ENCODE peak calls at places on chromosomes 16 and 17, in four cellular contexts. F is effector memory CD4-positive, alpha-beta T cell; Z is neuronal stem cell; X is pancreas. W is an unnamed sample.

GRCh38 chr16:64364894-64365293 is 757.0 kb downstream of the CDH11 start:
- DNase-seq in F (no peak), Z (no peak), X (no peak), W (no peak)

GRCh38 chr16:63890072-63890471 is 1231.8 kb downstream of the CDH11 start:
- DNase-seq in F (no peak), Z (no peak), X (peak), W (no peak)

GRCh38 chr16:76287466-76287865 is 10.3 kb downstream of the CNTNAP4 start:
- DNase-seq in F (no peak), Z (no peak), X (no peak), W (no peak)

GRCh38 chr17:4220655-4221054 is 43.1 kb downstream of the ANKFY1 start:
- DNase-seq in F (no peak), Z (no peak), X (no peak), W (no peak)

GRCh38 chr17:71494045-71494444 is 626.8 kb upstream of the SOX9 start:
- DNase-seq in F (no peak), Z (no peak), X (no peak), W (no peak)

GRCh38 chr17:64384253-64385186 is 6.1 kb downstream of the PECAM1 start:
- DNase-seq in F (no peak), Z (no peak), X (no peak), W (no peak)

GRCh38 chr16:88649195-88649923 is 1.5 kb downstream of the CYBA start:
- DNase-seq in F (no peak), Z (no peak), X (no peak), W (no peak)

GRCh38 chr17:1485311-1485747 is 7.2 kb downstream of the MYO1C start:
- DNase-seq in F (peak), Z (peak), X (peak), W (no peak)

GRCh38 chr16:23318639-23319038 is 16.5 kb downstream of the SCNN1B start:
- DNase-seq in F (no peak), Z (no peak), X (no peak), W (no peak)

GRCh38 chr16:57924514-57924913 is 46.4 kb downstream of the CNGB1 start:
- DNase-seq in F (no peak), Z (no peak), X (no peak), W (no peak)

GRCh38 chr17:3732171-3732570 is 8.5 kb downstream of the HASPIN start:
- DNase-seq in F (no peak), Z (no peak), X (no peak), W (no peak)

GRCh38 chr17:9021158-9021984 is at the start of gene NTN1:
- DNase-seq in F (peak), Z (peak), X (peak), W (no peak)

GRCh38 chr17:144936-145670 is 7.7 kb downstream of the SCGB1C2 start:
- DNase-seq in F (no peak), Z (no peak), X (peak), W (no peak)

GRCh38 chr17:30586818-30587595 is 109.8 kb downstream of the GOSR1 start:
- DNase-seq in F (no peak), Z (no peak), X (no peak), W (no peak)

GRCh38 chr17:63537991-63538692 is 12.1 kb upstream of the DCAF7 start:
- DNase-seq in F (no peak), Z (no peak), X (no peak), W (no peak)

GRCh38 chr16:10547708-10548107 is 32.7 kb downstream of the EMP2 start:
- DNase-seq in F (no peak), Z (no peak), X (no peak), W (no peak)

GRCh38 chr16:49654425-49654824 is 201.5 kb downstream of the ZNF423 start:
- DNase-seq in F (no peak), Z (no peak), X (no peak), W (no peak)

GRCh38 chr17:53570731-53571130 is 252.0 kb upstream of the KIF2B start:
- DNase-seq in F (no peak), Z (no peak), X (no peak), W (no peak)

GRCh38 chr17:73496232-73496631 is 148.0 kb downstream of the SDK2 start:
- DNase-seq in F (no peak), Z (no peak), X (no peak), W (no peak)

GRCh38 chr17:65533056-65533745 is 28.2 kb downstream of the AXIN2 start:
- DNase-seq in F (no peak), Z (no peak), X (no peak), W (no peak)

GRCh38 chr17:43027091-43028032 is 2.3 kb downstream of the RND2 start:
- DNase-seq in F (no peak), Z (no peak), X (no peak), W (no peak)

GRCh38 chr16:87954361-87954760 is 3.1 kb downstream of the BANP start:
- DNase-seq in F (no peak), Z (no peak), X (no peak), W (no peak)

GRCh38 chr17:5798104-5798503 is 213.8 kb upstream of the NLRP1 start:
- DNase-seq in F (no peak), Z (no peak), X (no peak), W (no peak)

GRCh38 chr17:81713004-81713555 is 996 bp downstream of the SLC25A10 start:
- DNase-seq in F (no peak), Z (no peak), X (no peak), W (no peak)

GRCh38 chr17:77208217-77208808 is 67.5 kb downstream of the SEC14L1 start:
- DNase-seq in F (no peak), Z (no peak), X (peak), W (no peak)

GRCh38 chr16:61792194-61792904 is 243.9 kb downstream of the CDH8 start:
- DNase-seq in F (no peak), Z (no peak), X (no peak), W (no peak)

GRCh38 chr16:1745181-1745899 is 26.0 kb downstream of the NME3 start:
- DNase-seq in F (no peak), Z (no peak), X (no peak), W (no peak)
- H3K4me3 ChIP-seq in F (no peak), Z (no peak), X (no peak), W (no peak)

DNA sequence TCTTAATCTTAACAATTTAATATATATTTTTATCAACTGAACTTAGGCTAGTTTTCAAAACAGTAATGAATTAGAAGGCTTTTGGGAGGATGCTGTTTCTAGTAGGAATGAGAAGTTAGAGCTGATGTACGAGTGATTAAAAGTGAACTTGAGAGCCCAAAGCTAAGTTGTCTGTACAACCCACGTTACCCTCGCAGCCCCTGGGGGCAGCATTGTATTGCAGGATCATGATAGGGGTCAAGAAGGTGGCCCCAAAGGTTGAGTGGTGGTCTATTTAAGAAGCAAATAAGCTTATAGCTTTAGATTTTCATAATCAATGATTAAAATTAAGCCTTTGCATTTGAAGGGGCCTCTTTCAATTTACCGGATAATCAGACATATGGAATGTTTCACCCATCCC is 33.7 kb upstream of the ALDH3A2 start:
- DNase-seq in F (no peak), Z (no peak), X (no peak), W (no peak)
- H3K4me3 ChIP-seq in F (no peak), Z (no peak), X (no peak), W (no peak)

GRCh38 chr16:3434373-3434772 is 8.9 kb downstream of the ZNF597 start:
- DNase-seq in F (no peak), Z (no peak), X (no peak), W (no peak)

DNA sequence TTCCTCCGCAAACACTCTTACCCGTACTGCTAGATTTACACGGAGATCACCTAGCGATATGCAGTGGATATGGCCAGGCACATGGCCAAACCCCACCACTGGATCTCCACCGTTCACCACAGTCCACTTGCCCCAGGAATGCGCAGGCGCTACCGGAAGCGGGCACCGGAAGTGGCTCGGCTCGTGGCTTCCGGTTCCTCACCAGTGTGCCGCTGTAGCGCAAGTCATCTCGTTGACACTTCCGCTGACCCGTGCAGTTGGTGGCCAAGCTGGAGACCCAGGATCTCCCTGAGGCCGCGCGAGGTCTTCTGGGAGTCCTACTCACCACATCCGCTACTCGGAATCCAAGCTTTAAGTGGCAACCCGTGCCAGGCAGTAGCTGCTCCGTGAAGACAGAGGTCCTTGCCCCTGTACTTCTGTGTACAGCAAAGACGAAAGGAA is 11.5 kb downstream of the ZNF597 start:
- DNase-seq in F (peak), Z (no peak), X (no peak), W (no peak)
- H3K4me3 ChIP-seq in F (no peak), Z (no peak), X (peak), W (no peak)

GRCh38 chr17:41548844-41549595 is 20.9 kb upstream of the KRT19 start:
- DNase-seq in F (peak), Z (peak), X (peak), W (peak)
- H3K4me3 ChIP-seq in F (peak), Z (no peak), X (peak), W (no peak)

GRCh38 chr17:19003966-19004600 is 481 bp downstream of the FAM83G start:
- DNase-seq in F (peak), Z (peak), X (peak), W (no peak)

GRCh38 chr17:19003543-19003965 is 1.0 kb downstream of the FAM83G start:
- DNase-seq in F (no peak), Z (peak), X (no peak), W (no peak)

GRCh38 chr17:19002191-19002590 is 2.4 kb downstream of the FAM83G start:
- DNase-seq in F (no peak), Z (no peak), X (no peak), W (no peak)

GRCh38 chr17:19004601-19005441 is at the start of gene FAM83G:
- DNase-seq in F (peak), Z (no peak), X (peak), W (no peak)

DNA sequence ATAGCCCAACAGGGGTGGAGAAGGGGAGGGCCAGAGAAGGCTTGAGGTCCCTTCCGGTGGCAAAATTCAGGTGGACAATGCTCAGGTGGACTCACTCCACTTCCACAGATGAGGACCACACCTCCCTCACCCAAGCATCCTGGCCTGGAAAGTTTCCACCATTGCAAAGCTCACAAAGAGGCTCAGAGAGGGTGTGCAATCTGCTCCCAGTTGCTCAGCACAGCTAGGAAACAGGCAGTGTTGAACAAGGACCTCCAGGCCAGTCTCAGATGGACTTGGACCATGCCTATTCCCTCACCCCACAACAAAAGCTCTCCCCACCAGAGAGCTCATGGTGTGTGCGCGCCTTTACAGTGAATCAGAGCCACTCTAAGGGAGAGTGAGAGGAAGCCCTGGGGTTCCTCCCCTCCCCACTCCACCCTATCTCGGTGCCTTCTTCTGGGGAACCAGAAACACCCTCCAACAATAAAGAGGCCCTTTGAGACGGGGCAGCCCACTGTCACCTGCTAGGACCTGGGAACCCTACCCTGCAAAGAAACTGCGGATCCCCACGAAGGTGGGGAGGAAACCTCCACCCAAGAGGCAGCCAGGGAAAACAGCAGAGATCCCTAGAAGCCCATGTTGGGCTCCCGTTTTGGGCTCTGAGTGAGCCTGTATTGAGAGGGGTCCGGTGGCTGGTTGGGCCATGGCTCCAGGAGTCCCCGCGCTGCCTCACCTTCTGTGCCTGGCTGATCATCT is 1.6 kb downstream of the FAM83G start:
- DNase-seq in F (no peak), Z (no peak), X (no peak), W (no peak)
- H3K4me3 ChIP-seq in F (peak), Z (no peak), X (peak), W (no peak)

GRCh38 chr16:74753180-74753579 is 21.4 kb downstream of the FA2H start:
- DNase-seq in F (no peak), Z (no peak), X (no peak), W (no peak)
- H3K4me3 ChIP-seq in F (no peak), Z (no peak), X (no peak), W (no peak)

GRCh38 chr16:2022723-2023097 is 3.1 kb downstream of the NPW start:
- DNase-seq in F (no peak), Z (no peak), X (no peak), W (peak)

GRCh38 chr16:2023098-2023925 is 3.4 kb upstream of the NHERF2 start:
- DNase-seq in F (peak), Z (peak), X (peak), W (peak)

GRCh38 chr16:2016407-2016922 is 3.1 kb upstream of the NPW start:
- DNase-seq in F (no peak), Z (no peak), X (no peak), W (no peak)

GRCh38 chr16:2019500-2019899 is at the start of gene NPW:
- DNase-seq in F (no peak), Z (no peak), X (no peak), W (no peak)

GRCh38 chr16:2019919-2020831 is 590 bp downstream of the NPW start:
- DNase-seq in F (no peak), Z (no peak), X (no peak), W (no peak)
- H3K4me3 ChIP-seq in F (no peak), Z (peak), X (no peak), W (no peak)

GRCh38 chr16:86844691-86845090 is 266.3 kb downstream of the FOXL1 start:
- DNase-seq in F (no peak), Z (no peak), X (no peak), W (no peak)
- H3K4me3 ChIP-seq in F (no peak), Z (no peak), X (no peak), W (no peak)

DNA sequence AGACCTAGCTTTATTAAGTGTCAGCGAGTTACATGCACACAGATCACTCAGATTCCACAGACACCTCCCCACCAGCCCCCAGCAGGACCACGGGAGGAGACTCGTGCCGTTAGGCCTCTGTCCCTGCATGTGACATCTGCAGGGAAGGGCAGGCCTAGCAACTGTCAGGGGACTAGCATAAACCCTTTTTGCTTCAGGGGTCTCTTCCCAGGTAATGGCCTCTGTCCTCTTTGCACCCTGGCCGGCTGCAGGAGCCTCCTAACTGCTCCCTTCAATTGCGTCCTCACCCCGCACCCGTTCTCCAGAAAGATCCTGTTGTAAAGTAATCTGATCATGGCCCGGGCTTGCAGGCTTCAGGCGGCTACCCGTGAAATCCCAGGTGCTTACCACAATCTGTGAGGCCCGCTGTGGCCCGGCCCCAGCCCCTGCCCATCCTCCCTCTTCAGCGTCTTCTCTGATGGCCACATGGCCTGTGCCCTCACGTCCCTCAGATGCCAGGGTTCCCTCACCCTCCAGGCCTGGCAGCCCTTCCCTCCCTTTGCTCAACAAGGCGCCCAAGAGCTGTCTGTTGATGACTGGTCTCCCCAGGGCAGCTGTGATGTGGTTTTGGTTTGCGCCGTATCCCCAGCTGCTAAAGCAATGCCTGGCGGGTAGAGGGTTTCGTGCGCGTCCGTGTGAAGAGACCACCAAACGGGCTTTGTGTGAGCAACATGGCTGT is 34.9 kb downstream of the PMM2 start:
- DNase-seq in F (no peak), Z (no peak), X (no peak), W (peak)
- H3K4me3 ChIP-seq in F (no peak), Z (no peak), X (no peak), W (peak)

DNA sequence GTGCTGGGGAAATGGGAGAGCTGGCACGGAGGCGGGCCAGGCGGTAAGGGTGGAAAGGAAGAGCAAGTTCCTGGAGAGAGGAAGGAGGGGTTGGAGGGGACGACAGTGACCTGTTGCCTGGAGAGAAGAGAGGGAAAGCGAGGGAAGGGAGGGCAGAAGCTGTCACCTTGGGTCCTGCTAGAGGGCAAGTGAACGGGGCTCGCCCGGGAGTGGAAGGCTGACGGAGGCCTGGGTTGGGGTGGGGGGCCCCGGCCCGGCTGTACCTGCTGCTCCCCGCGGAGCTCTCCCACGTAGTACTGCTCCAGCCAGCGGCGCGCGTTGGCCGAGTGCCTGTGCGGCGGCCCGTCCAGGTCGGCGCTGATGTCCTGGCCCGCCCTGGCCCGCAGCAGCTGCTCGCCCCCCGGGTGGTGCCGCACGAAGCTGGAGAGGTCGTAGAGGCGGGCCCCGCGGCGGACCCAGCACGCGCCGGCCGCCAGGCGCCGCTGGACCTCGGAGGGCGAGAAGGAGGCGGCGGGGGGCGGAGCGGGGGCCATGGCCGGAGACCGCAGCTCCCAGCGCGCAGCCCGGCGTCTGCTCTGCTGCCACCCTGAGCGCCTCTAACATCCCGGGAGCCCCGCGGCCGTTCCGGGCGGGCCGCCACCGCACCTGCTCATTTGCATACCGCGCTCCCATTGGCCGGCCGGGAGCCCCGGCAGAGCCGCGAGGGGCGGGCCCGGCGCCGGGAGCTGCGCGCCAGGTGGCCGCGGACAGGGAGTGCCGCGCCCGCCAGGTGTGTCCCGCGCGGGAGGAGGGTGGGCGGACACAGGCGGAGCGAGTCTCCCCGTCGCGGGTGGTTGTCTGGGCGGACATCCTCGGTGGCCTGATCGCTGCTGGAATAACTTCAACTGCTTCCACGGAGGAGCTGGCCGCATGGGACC is at the start of gene FA2H:
- DNase-seq in F (peak), Z (peak), X (peak), W (peak)
- H3K4me3 ChIP-seq in F (peak), Z (peak), X (peak), W (peak)

W was measured in Jurkat, Clone E6-1.